ENCODE peak calls at places on chromosome 5, in six cellular contexts. Q is AG04450, T is lung, D is B cell, K is lower lobe of right lung, F is type B pancreatic cell. W is an unnamed sample.

GRCh38 chr5:56588636-56589485 is 226.5 kb upstream of the MAP3K1 start:
- DNase-seq in T (peak; percentile 34), K (peak; percentile 64), D (peak; percentile 95), F (no peak), Q (no peak), W (no peak)

GRCh38 chr5:2522372-2522771 is 229.1 kb downstream of the IRX2 start:
- DNase-seq in T (no peak), F (peak; percentile 48), K (no peak), D (no peak), Q (no peak), W (no peak)

GRCh38 chr5:177141496-177141895 is 7.9 kb downstream of the NSD1 start:
- DNase-seq in T (no peak), F (no peak), Q (no peak), D (no peak), K (no peak), W (no peak)

GRCh38 chr5:143606043-143606752 is 202.7 kb upstream of the NR3C1 start:
- DNase-seq in Q (no peak), K (no peak), D (no peak), F (no peak), T (no peak), W (no peak)

GRCh38 chr5:76561959-76562358 is 61.2 kb downstream of the F2RL2 start:
- DNase-seq in K (no peak), Q (no peak), D (no peak), T (no peak), F (no peak), W (no peak)

GRCh38 chr5:25448646-25449045 is 803.9 kb upstream of the CDH10 start:
- DNase-seq in F (no peak), T (no peak), D (no peak), Q (no peak), K (no peak), W (no peak)

GRCh38 chr5:104815212-104815611 is 1252.6 kb upstream of the NUDT12 start:
- DNase-seq in T (no peak), Q (no peak), F (no peak), K (no peak), D (no peak), W (no peak)

GRCh38 chr5:11222169-11222568 is 461.1 kb upstream of the DAP start:
- DNase-seq in T (no peak), D (no peak), Q (no peak), K (no peak), F (no peak), W (no peak)

GRCh38 chr5:137453476-137454080 is 45.5 kb downstream of the SPOCK1 start:
- DNase-seq in F (no peak), T (no peak), Q (peak; percentile 8), K (no peak), D (no peak), W (no peak)

GRCh38 chr5:143173139-143173889 is 230.2 kb downstream of the NR3C1 start:
- DNase-seq in K (no peak), T (no peak), Q (no peak), F (no peak), D (no peak), W (no peak)

GRCh38 chr5:139204196-139204595 is 6.0 kb upstream of the SIL1 start:
- DNase-seq in F (no peak), T (no peak), Q (no peak), K (no peak), D (no peak), W (no peak)

GRCh38 chr5:96796434-96796833 is 11.3 kb downstream of the ERAP1 start:
- DNase-seq in F (no peak), T (no peak), K (no peak), Q (no peak), D (no peak), W (no peak)

GRCh38 chr5:34534237-34535108 is 121.7 kb upstream of the RAI14 start:
- DNase-seq in T (no peak), K (no peak), Q (peak; percentile 87), D (no peak), F (no peak), W (no peak)

GRCh38 chr5:180208435-180209081 is 453 bp downstream of the RASGEF1C start:
- DNase-seq in Q (no peak), K (no peak), T (no peak), F (peak; percentile 71), D (peak; percentile 21), W (no peak)

GRCh38 chr5:134568761-134569725 is 43.6 kb downstream of the JADE2 start:
- DNase-seq in Q (no peak), D (no peak), T (peak; percentile 73), K (peak; percentile 85), F (no peak), W (no peak)

GRCh38 chr5:79202076-79202475 is 33.9 kb upstream of the JMY start:
- DNase-seq in F (no peak), Q (no peak), K (no peak), D (no peak), T (no peak), W (no peak)

GRCh38 chr5:112276996-112277395 is 142.1 kb downstream of the EPB41L4A start:
- DNase-seq in T (no peak), Q (no peak), K (no peak), D (no peak), F (no peak), W (no peak)

GRCh38 chr5:71971862-71972261 is 135.4 kb upstream of the MAP1B start:
- DNase-seq in D (no peak), Q (no peak), F (no peak), T (no peak), K (no peak), W (no peak)

GRCh38 chr5:57538341-57538955 is 55.8 kb upstream of the ACTBL2 start:
- DNase-seq in D (no peak), Q (peak; percentile 37), K (no peak), T (no peak), F (no peak), W (no peak)

GRCh38 chr5:110092955-110093785 is 403.4 kb downstream of the MAN2A1 start:
- DNase-seq in Q (no peak), K (no peak), F (no peak), D (no peak), T (no peak), W (no peak)

GRCh38 chr5:1985781-1986180 is 103.1 kb upstream of the IRX4 start:
- DNase-seq in D (no peak), K (no peak), Q (no peak), F (no peak), T (peak; percentile 10), W (no peak)

GRCh38 chr5:20528471-20528870 is 540.5 kb upstream of the CDH18 start:
- DNase-seq in F (no peak), Q (no peak), K (no peak), T (no peak), D (no peak), W (no peak)

GRCh38 chr5:149271717-149272558 is at the start of gene AFAP1L1:
- DNase-seq in T (peak; percentile 41), D (peak; percentile 17), K (peak; percentile 69), Q (no peak), F (no peak), W (peak; percentile 19)

GRCh38 chr5:39658861-39659260 is 234.1 kb upstream of the DAB2 start:
- DNase-seq in K (no peak), F (no peak), D (no peak), Q (no peak), T (no peak), W (no peak)

GRCh38 chr5:34656001-34656699 is at the start of gene RAI14:
- DNase-seq in Q (peak; percentile 68), T (peak; percentile 78), K (peak; percentile 89), D (peak; percentile 30), F (peak; percentile 83), W (peak; percentile 67)

GRCh38 chr5:92518318-92518913 is 1062.6 kb downstream of the NR2F1-AS1 start:
- DNase-seq in Q (peak; percentile 27), K (no peak), T (no peak), D (no peak), F (no peak), W (no peak)
- TF ChIP-seq CTCF in Q (peak; percentile 82), K (peak; percentile 51), T (no peak), D (no peak), F (peak; percentile 72), W (peak; percentile 57)

GRCh38 chr5:31236339-31236738 is 42.9 kb downstream of the CDH6 start:
- DNase-seq in Q (no peak), F (no peak), T (no peak), D (no peak), K (no peak), W (no peak)

GRCh38 chr5:31231171-31231570 is 37.7 kb downstream of the CDH6 start:
- DNase-seq in T (no peak), Q (no peak), D (no peak), K (no peak), F (no peak), W (no peak)

GRCh38 chr5:31235381-31235780 is 41.9 kb downstream of the CDH6 start:
- DNase-seq in D (no peak), Q (no peak), F (no peak), T (no peak), K (no peak), W (no peak)

GRCh38 chr5:31237159-31237558 is 43.7 kb downstream of the CDH6 start:
- DNase-seq in T (no peak), F (no peak), Q (no peak), D (no peak), K (no peak), W (no peak)

GRCh38 chr5:31232273-31232888 is 38.9 kb downstream of the CDH6 start:
- DNase-seq in F (no peak), K (no peak), T (no peak), D (no peak), Q (peak; percentile 33), W (no peak)
- TF ChIP-seq CTCF in F (peak; percentile 90), K (peak; percentile 58), T (no peak), D (peak; percentile 16), Q (peak; percentile 86), W (peak; percentile 84)

GRCh38 chr5:59569158-59569557 is 324.4 kb downstream of the PDE4D start:
- DNase-seq in K (no peak), D (no peak), T (no peak), F (no peak), Q (no peak), W (no peak)

GRCh38 chr5:59565551-59565950 is 328.0 kb downstream of the PDE4D start:
- DNase-seq in K (no peak), T (no peak), D (peak; percentile 23), F (no peak), Q (no peak), W (no peak)

GRCh38 chr5:59564895-59565294 is 328.6 kb downstream of the PDE4D start:
- DNase-seq in K (no peak), D (no peak), F (no peak), Q (no peak), T (no peak), W (no peak)

GRCh38 chr5:59571077-59571476 is 322.4 kb downstream of the PDE4D start:
- DNase-seq in D (no peak), F (no peak), K (no peak), T (no peak), Q (no peak), W (no peak)

GRCh38 chr5:59569608-59570334 is 323.8 kb downstream of the PDE4D start:
- DNase-seq in D (no peak), Q (no peak), F (no peak), T (no peak), K (no peak), W (no peak)
- TF ChIP-seq CTCF in D (no peak), Q (no peak), F (no peak), T (no peak), K (no peak), W (no peak)

DNA sequence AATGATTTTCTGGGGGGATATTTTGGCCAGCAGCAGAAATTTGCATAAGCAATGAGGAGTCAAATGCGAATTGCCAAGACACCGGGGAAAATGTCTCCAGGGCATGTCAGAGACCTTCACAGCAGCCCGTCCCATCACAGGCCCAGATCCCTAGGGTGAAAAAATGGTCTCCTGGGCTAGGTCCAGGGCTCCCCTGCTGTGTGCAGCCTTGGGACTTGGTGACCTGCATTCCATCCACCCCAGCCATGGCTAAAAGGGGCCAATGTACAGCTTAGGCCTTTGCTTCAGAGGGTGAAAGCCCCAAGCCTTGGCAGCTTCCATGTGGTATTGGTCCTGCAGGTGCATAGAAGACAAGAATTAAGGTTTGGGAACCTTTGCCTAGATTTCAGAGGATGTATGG is 534.5 kb upstream of the MEF2C start:
- DNase-seq in Q (no peak), F (no peak), T (no peak), K (peak; percentile 9), D (no peak), W (no peak)
- TF ChIP-seq CTCF in Q (no peak), F (no peak), T (no peak), K (no peak), D (no peak), W (no peak)

W was measured in progenitor cell of endocrine pancreas.